ENCODE peak calls at places on chromosomes 3 and 15, in four cellular contexts. Q is iPS DF 6.9, B is aorta, M is spleen. K is an unnamed sample.

GRCh38 chr3:38088679-38089078 is 48.2 kb downstream of the ACAA1 start:
- DNase-seq in Q (no peak), B (no peak), M (no peak), K (no peak)

GRCh38 chr3:162400697-162401096 is 904.1 kb downstream of the OTOL1 start:
- DNase-seq in Q (no peak), B (no peak), M (no peak), K (no peak)

GRCh38 chr3:133865136-133865855 is 30.4 kb downstream of the RAB6B start:
- DNase-seq in Q (no peak), B (peak; percentile 46), M (no peak), K (peak; percentile 12)

GRCh38 chr3:104165866-104166265 is 1200.8 kb upstream of the ALCAM start:
- DNase-seq in Q (no peak), B (no peak), M (no peak), K (no peak)

GRCh38 chr3:32469151-32469874 is 33.3 kb downstream of the CMTM6 start:
- DNase-seq in Q (no peak), B (no peak), M (no peak), K (no peak)

GRCh38 chr3:156259896-156260788 is 139.8 kb downstream of the KCNAB1 start:
- DNase-seq in Q (no peak), B (no peak), M (no peak), K (no peak)

GRCh38 chr3:102237838-102238237 is 197.0 kb upstream of the ZPLD1 start:
- DNase-seq in Q (no peak), B (no peak), M (no peak), K (no peak)

GRCh38 chr15:86685263-86685662 is 605.6 kb downstream of the AGBL1 start:
- DNase-seq in Q (no peak), B (no peak), M (no peak), K (no peak)

GRCh38 chr15:99238849-99239248 is 10.5 kb downstream of the TTC23 start:
- DNase-seq in Q (no peak), B (no peak), M (no peak), K (no peak)

GRCh38 chr3:141940204-141940776 is 63.8 kb downstream of the ATP1B3 start:
- DNase-seq in Q (no peak), B (no peak), M (peak; percentile 41), K (peak; percentile 82)

GRCh38 chr15:50415752-50416404 is 8.3 kb upstream of the USP8 start:
- DNase-seq in Q (no peak), B (no peak), M (no peak), K (no peak)

GRCh38 chr15:61106044-61106834 is 122.9 kb downstream of the RORA start:
- DNase-seq in Q (no peak), B (no peak), M (no peak), K (no peak)

GRCh38 chr15:67836477-67836876 is 3.4 kb downstream of the RNU6-1 start:
- DNase-seq in Q (no peak), B (no peak), M (peak; percentile 80), K (peak; percentile 71)

GRCh38 chr15:38555686-38556334 is 8.8 kb downstream of the RASGRP1 start:
- DNase-seq in Q (no peak), B (no peak), M (no peak), K (no peak)

GRCh38 chr15:48802257-48802656 is 8.6 kb downstream of the CEP152 start:
- DNase-seq in Q (no peak), B (no peak), M (no peak), K (no peak)

GRCh38 chr3:47890037-47890831 is 87.3 kb downstream of the DHX30 start:
- DNase-seq in Q (no peak), B (no peak), M (no peak), K (no peak)
- H3K4me3 ChIP-seq in Q (no peak overlapping the region), B (no peak overlapping the region), M (no peak overlapping the region), K (no peak overlapping the region)

DNA sequence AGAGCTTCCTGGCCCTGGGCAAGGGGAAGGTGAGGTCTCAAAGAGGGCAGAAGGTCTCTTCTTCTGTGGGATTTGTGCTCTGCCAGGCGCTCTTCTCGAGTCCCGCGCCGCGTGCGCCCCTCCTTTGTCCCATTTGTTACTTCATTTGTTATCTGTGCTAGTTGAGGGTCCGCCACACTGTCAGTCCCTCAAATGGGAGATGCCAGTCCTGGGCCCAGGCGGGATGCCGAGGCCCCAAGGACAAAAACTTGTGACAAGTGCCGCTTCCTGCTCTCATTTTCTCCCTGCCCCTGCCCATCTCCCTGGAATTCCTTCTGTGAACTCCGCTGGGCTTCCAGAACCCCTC is 1.5 kb downstream of the ST8SIA2 start:
- DNase-seq in Q (no peak), B (no peak), M (no peak), K (no peak)
- H3K4me3 ChIP-seq in Q (peak overlapping the region; percentile 58), B (no peak overlapping the region), M (no peak overlapping the region), K (no peak overlapping the region)

GRCh38 chr3:50257990-50258389 is 11.0 kb upstream of the SEMA3B start:
- DNase-seq in Q (no peak), B (no peak), M (no peak), K (no peak)

GRCh38 chr3:50260027-50260941 is 8.7 kb upstream of the SEMA3B start:
- DNase-seq in Q (no peak), B (peak; percentile 98), M (peak; percentile 99), K (peak; percentile 98)

GRCh38 chr3:50258979-50259378 is 10.0 kb upstream of the SEMA3B start:
- DNase-seq in Q (no peak), B (no peak), M (no peak), K (no peak)

GRCh38 chr3:50260942-50261441 is 8.0 kb upstream of the SEMA3B start:
- DNase-seq in Q (no peak), B (no peak), M (peak; percentile 77), K (no peak)

GRCh38 chr3:50259432-50260026 is 9.4 kb upstream of the SEMA3B start:
- DNase-seq in Q (no peak), B (no peak), M (no peak), K (no peak)
- H3K4me3 ChIP-seq in Q (no peak overlapping the region), B (no peak overlapping the region), M (no peak overlapping the region), K (no peak overlapping the region)

DNA sequence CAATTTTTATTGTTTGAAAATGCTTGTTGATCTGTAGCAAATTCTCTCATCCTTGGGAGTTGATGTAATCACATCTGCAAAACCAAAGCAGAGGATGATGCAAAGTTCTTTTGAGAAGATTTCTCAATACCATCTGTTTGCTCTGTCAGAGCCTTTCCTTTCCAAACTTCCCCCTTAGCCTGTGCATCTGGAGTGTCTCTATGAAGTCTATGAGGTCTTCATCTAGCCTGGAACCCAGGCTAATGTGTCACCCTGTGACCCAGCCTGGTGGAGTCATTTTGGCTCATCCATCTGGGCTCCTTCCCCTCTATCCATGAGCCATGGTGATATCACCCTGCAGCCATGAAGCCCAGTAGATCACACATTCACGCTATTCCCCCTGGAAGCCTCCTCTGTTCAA is 123.2 kb upstream of the SLC7A14 start:
- DNase-seq in Q (no peak), B (no peak), M (no peak), K (no peak)
- H3K4me3 ChIP-seq in Q (no peak overlapping the region), B (no peak overlapping the region), M (no peak overlapping the region), K (no peak overlapping the region)

GRCh38 chr3:114846779-114847178 is 300.3 kb downstream of the ZBTB20 start:
- DNase-seq in Q (no peak), B (no peak), M (no peak), K (no peak)
- H3K4me3 ChIP-seq in Q (no peak overlapping the region), B (no peak overlapping the region), M (no peak overlapping the region), K (no peak overlapping the region)